ENCODE peak calls at places on chromosomes 3 and 15, in four cellular contexts. One of them, this sample, is unnamed.

GRCh38 chr15:45611305-45611704 is 23.5 kb upstream of the SQOR start:
- DNase-seq in posterior cingulate gyrus: no peak
- DNase-seq in fibroblast of lung: no peak
- DNase-seq in amygdala: no peak
- DNase-seq in this sample: no peak

GRCh38 chr15:100285641-100286295 is 56.0 kb downstream of the ADAMTS17 start:
- DNase-seq in posterior cingulate gyrus: peak
- DNase-seq in fibroblast of lung: no peak
- DNase-seq in amygdala: no peak
- DNase-seq in this sample: no peak

GRCh38 chr15:62641782-62642181 is 400.8 kb upstream of the TPM1 start:
- DNase-seq in posterior cingulate gyrus: no peak
- DNase-seq in fibroblast of lung: no peak
- DNase-seq in amygdala: no peak
- DNase-seq in this sample: no peak

GRCh38 chr15:38899300-38899699 is 334.7 kb upstream of the RASGRP1 start:
- DNase-seq in posterior cingulate gyrus: no peak
- DNase-seq in fibroblast of lung: peak
- DNase-seq in amygdala: no peak
- DNase-seq in this sample: no peak

GRCh38 chr3:156509209-156510174 is 45.4 kb downstream of the SSR3 start:
- DNase-seq in posterior cingulate gyrus: no peak
- DNase-seq in fibroblast of lung: peak
- DNase-seq in amygdala: no peak
- DNase-seq in this sample: peak

GRCh38 chr15:73647259-73648026 is 14.3 kb upstream of the NPTN start:
- DNase-seq in posterior cingulate gyrus: no peak
- DNase-seq in fibroblast of lung: no peak
- DNase-seq in amygdala: no peak
- DNase-seq in this sample: no peak

GRCh38 chr3:188046561-188047213 is 107.3 kb upstream of the LPP start:
- DNase-seq in posterior cingulate gyrus: no peak
- DNase-seq in fibroblast of lung: peak
- DNase-seq in amygdala: no peak
- DNase-seq in this sample: no peak

GRCh38 chr15:72116680-72117447 is 1.1 kb downstream of the MYO9A start:
- DNase-seq in posterior cingulate gyrus: peak
- DNase-seq in fibroblast of lung: peak
- DNase-seq in amygdala: no peak
- DNase-seq in this sample: no peak

GRCh38 chr3:126100688-126101301 is 16.9 kb upstream of the SLC41A3 start:
- DNase-seq in posterior cingulate gyrus: peak
- DNase-seq in fibroblast of lung: peak
- DNase-seq in amygdala: no peak
- DNase-seq in this sample: peak

GRCh38 chr3:124920718-124921117 is 13.8 kb downstream of the MUC13 start:
- DNase-seq in posterior cingulate gyrus: no peak
- DNase-seq in fibroblast of lung: no peak
- DNase-seq in amygdala: no peak
- DNase-seq in this sample: no peak

GRCh38 chr15:75578206-75578947 is 738 bp downstream of the PTPN9 start:
- DNase-seq in posterior cingulate gyrus: peak
- DNase-seq in fibroblast of lung: peak
- DNase-seq in amygdala: no peak
- DNase-seq in this sample: no peak

GRCh38 chr15:36335659-36336058 is 243.8 kb upstream of the CDIN1 start:
- DNase-seq in posterior cingulate gyrus: no peak
- DNase-seq in fibroblast of lung: no peak
- DNase-seq in amygdala: no peak
- DNase-seq in this sample: no peak

GRCh38 chr15:64324513-64324912 is 31.5 kb downstream of the CSNK1G1 start:
- DNase-seq in posterior cingulate gyrus: no peak
- DNase-seq in fibroblast of lung: peak
- DNase-seq in amygdala: no peak
- DNase-seq in this sample: no peak

GRCh38 chr3:167228135-167228534 is 152.0 kb downstream of the ZBBX start:
- DNase-seq in posterior cingulate gyrus: no peak
- DNase-seq in fibroblast of lung: peak
- DNase-seq in amygdala: no peak
- DNase-seq in this sample: peak

GRCh38 chr15:43086551-43086950 is 19.3 kb downstream of the UBR1 start:
- DNase-seq in posterior cingulate gyrus: no peak
- DNase-seq in fibroblast of lung: peak
- DNase-seq in amygdala: no peak
- DNase-seq in this sample: no peak

GRCh38 chr15:49901867-49902775 is 216.9 kb downstream of the ATP8B4 start:
- DNase-seq in posterior cingulate gyrus: no peak
- DNase-seq in fibroblast of lung: peak
- DNase-seq in amygdala: no peak
- DNase-seq in this sample: peak

GRCh38 chr15:73564255-73564654 is 68.9 kb downstream of the NPTN start:
- DNase-seq in posterior cingulate gyrus: peak
- DNase-seq in fibroblast of lung: peak
- DNase-seq in amygdala: peak
- DNase-seq in this sample: peak

GRCh38 chr15:39837454-39837853 is 54.8 kb upstream of the FSIP1 start:
- DNase-seq in posterior cingulate gyrus: no peak
- DNase-seq in fibroblast of lung: no peak
- DNase-seq in amygdala: no peak
- DNase-seq in this sample: no peak

GRCh38 chr15:74891469-74891868 is 1.6 kb downstream of the MPI start:
- DNase-seq in posterior cingulate gyrus: no peak
- DNase-seq in fibroblast of lung: no peak
- DNase-seq in amygdala: no peak
- DNase-seq in this sample: no peak

GRCh38 chr3:126472277-126473006 is 3.2 kb downstream of the ZXDC start:
- DNase-seq in posterior cingulate gyrus: peak
- DNase-seq in fibroblast of lung: peak
- DNase-seq in amygdala: peak
- DNase-seq in this sample: peak

GRCh38 chr3:194139085-194139976 is 3.4 kb downstream of the HES1 start:
- DNase-seq in posterior cingulate gyrus: no peak
- DNase-seq in fibroblast of lung: peak
- DNase-seq in amygdala: no peak
- DNase-seq in this sample: peak

GRCh38 chr3:18900994-18901393 is 247.3 kb upstream of the KCNH8 start:
- DNase-seq in posterior cingulate gyrus: no peak
- DNase-seq in fibroblast of lung: peak
- DNase-seq in amygdala: no peak
- DNase-seq in this sample: peak

GRCh38 chr3:116059421-116060096 is 385.7 kb downstream of the LSAMP start:
- DNase-seq in posterior cingulate gyrus: no peak
- DNase-seq in fibroblast of lung: peak
- DNase-seq in amygdala: no peak
- DNase-seq in this sample: peak

GRCh38 chr3:124858275-124858674 is 28.9 kb downstream of the ITGB5 start:
- DNase-seq in posterior cingulate gyrus: no peak
- DNase-seq in fibroblast of lung: peak
- DNase-seq in amygdala: no peak
- DNase-seq in this sample: peak

GRCh38 chr15:85649372-85649771 is 145.4 kb downstream of the KLHL25 start:
- DNase-seq in posterior cingulate gyrus: no peak
- DNase-seq in fibroblast of lung: peak
- DNase-seq in amygdala: no peak
- DNase-seq in this sample: peak

GRCh38 chr15:90036806-90037509 is 35.8 kb downstream of the ZNF710 start:
- DNase-seq in posterior cingulate gyrus: peak
- DNase-seq in fibroblast of lung: no peak
- DNase-seq in amygdala: no peak
- DNase-seq in this sample: no peak

GRCh38 chr3:1082024-1082633 is 10.7 kb upstream of the CNTN6 start:
- DNase-seq in posterior cingulate gyrus: peak
- DNase-seq in fibroblast of lung: peak
- DNase-seq in amygdala: no peak
- DNase-seq in this sample: peak

This sample was measured in astrocyte of the cerebellum.